ENCODE peak calls at places on chromosomes 13 and 19, in four cellular contexts. One of them, this sample, is unnamed.

GRCh38 chr13:98254541-98254940 is 77.5 kb upstream of the RNF113B start:
- DNase-seq in IMR-90: peak
- DNase-seq in esophagus muscularis mucosa: no peak
- DNase-seq in breast epithelium: no peak
- DNase-seq in this sample: no peak

GRCh38 chr19:53365899-53366493 is 491 bp downstream of the ZNF525 start:
- DNase-seq in IMR-90: no peak
- DNase-seq in esophagus muscularis mucosa: no peak
- DNase-seq in breast epithelium: no peak
- DNase-seq in this sample: peak

GRCh38 chr13:40164137-40164536 is 502.3 kb downstream of the FOXO1 start:
- DNase-seq in IMR-90: no peak
- DNase-seq in esophagus muscularis mucosa: no peak
- DNase-seq in breast epithelium: no peak
- DNase-seq in this sample: no peak

GRCh38 chr13:52806029-52806428 is 42.4 kb downstream of the PCDH8 start:
- DNase-seq in IMR-90: no peak
- DNase-seq in esophagus muscularis mucosa: no peak
- DNase-seq in breast epithelium: no peak
- DNase-seq in this sample: no peak

GRCh38 chr13:102089177-102089576 is 312.7 kb downstream of the FGF14 start:
- DNase-seq in IMR-90: no peak
- DNase-seq in esophagus muscularis mucosa: no peak
- DNase-seq in breast epithelium: no peak
- DNase-seq in this sample: no peak

GRCh38 chr13:103188688-103189326 is 122.6 kb upstream of the SLC10A2 start:
- DNase-seq in IMR-90: no peak
- DNase-seq in esophagus muscularis mucosa: no peak
- DNase-seq in breast epithelium: no peak
- DNase-seq in this sample: no peak

GRCh38 chr19:36060430-36060829 is 5.7 kb downstream of the WDR62 start:
- DNase-seq in IMR-90: peak
- DNase-seq in esophagus muscularis mucosa: no peak
- DNase-seq in breast epithelium: no peak
- DNase-seq in this sample: peak

GRCh38 chr13:112331675-112332074 is 44.5 kb upstream of the SPACA7 start:
- DNase-seq in IMR-90: no peak
- DNase-seq in esophagus muscularis mucosa: no peak
- DNase-seq in breast epithelium: no peak
- DNase-seq in this sample: no peak

GRCh38 chr19:56118666-56119584 is 2.2 kb downstream of the ZNF787 start:
- DNase-seq in IMR-90: no peak
- DNase-seq in esophagus muscularis mucosa: no peak
- DNase-seq in breast epithelium: no peak
- DNase-seq in this sample: no peak

GRCh38 chr19:2334426-2334825 is 5.9 kb downstream of the SPPL2B start:
- DNase-seq in IMR-90: no peak
- DNase-seq in esophagus muscularis mucosa: no peak
- DNase-seq in breast epithelium: no peak
- DNase-seq in this sample: no peak

GRCh38 chr19:50998686-50999085 is 2.7 kb downstream of the KLK8 start:
- DNase-seq in IMR-90: no peak
- DNase-seq in esophagus muscularis mucosa: no peak
- DNase-seq in breast epithelium: no peak
- DNase-seq in this sample: no peak
- TF ChIP-seq POLR2A in IMR-90: no peak
- TF ChIP-seq POLR2A in esophagus muscularis mucosa: no peak
- TF ChIP-seq POLR2A in breast epithelium: no peak
- TF ChIP-seq POLR2A in this sample: no peak

GRCh38 chr19:45677351-45678230 is 9.6 kb downstream of the GIPR start:
- DNase-seq in IMR-90: peak
- DNase-seq in esophagus muscularis mucosa: no peak
- DNase-seq in breast epithelium: peak
- DNase-seq in this sample: peak
- TF ChIP-seq POLR2A in IMR-90: no peak
- TF ChIP-seq POLR2A in esophagus muscularis mucosa: no peak
- TF ChIP-seq POLR2A in breast epithelium: no peak
- TF ChIP-seq POLR2A in this sample: no peak

DNA sequence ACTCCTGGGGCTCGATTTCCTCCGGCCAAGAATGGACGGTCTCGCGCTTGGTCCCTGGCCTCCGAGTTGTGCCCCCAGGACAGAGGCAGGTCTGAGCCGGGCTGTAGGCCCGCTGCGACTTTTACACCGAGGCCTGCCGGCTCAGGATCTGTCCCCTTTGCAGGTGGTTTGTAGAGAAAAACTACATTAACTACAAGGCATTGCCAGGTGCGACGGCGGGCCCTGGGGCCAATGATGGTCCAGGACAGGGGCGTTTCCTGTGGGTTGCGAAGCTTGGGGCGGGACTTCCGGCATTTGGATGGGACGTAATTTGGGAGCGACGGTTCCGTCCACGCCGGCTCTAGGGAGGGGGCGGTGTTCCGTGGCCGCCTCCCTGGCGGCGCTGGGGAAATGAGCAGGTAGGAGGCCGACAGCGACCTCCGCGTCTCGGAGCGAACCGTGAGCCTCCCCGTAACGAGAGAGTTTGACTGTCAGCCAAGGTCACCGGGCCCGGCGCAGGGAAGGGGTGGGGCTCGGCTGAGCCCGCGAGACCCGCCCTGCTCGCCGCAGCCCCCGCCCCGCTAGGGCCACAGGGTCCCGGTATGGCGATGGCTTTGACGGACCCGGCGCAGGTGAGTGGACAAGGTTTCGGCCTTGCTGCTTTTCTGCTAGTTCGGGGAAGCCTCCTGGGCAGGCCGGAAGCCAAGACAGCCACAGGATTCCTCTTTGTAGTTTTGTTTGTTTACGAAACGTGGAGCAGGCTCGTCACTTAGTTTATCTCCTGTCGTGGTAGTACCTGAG is at the start of gene ZNF805:
- DNase-seq in IMR-90: peak
- DNase-seq in esophagus muscularis mucosa: peak
- DNase-seq in breast epithelium: peak
- DNase-seq in this sample: peak
- TF ChIP-seq POLR2A in IMR-90: peak
- TF ChIP-seq POLR2A in esophagus muscularis mucosa: peak
- TF ChIP-seq POLR2A in breast epithelium: peak
- TF ChIP-seq POLR2A in this sample: no peak

GRCh38 chr19:20171285-20171684 is 4.3 kb downstream of the ZNF486 start:
- DNase-seq in IMR-90: no peak
- DNase-seq in esophagus muscularis mucosa: no peak
- DNase-seq in breast epithelium: no peak
- DNase-seq in this sample: no peak

GRCh38 chr19:20162821-20163220 is 4.2 kb upstream of the ZNF486 start:
- DNase-seq in IMR-90: no peak
- DNase-seq in esophagus muscularis mucosa: no peak
- DNase-seq in breast epithelium: no peak
- DNase-seq in this sample: peak

GRCh38 chr19:20165971-20166592 is 932 bp upstream of the ZNF486 start:
- DNase-seq in IMR-90: no peak
- DNase-seq in esophagus muscularis mucosa: no peak
- DNase-seq in breast epithelium: no peak
- DNase-seq in this sample: no peak

GRCh38 chr19:20164456-20164855 is 2.6 kb upstream of the ZNF486 start:
- DNase-seq in IMR-90: no peak
- DNase-seq in esophagus muscularis mucosa: no peak
- DNase-seq in breast epithelium: no peak
- DNase-seq in this sample: no peak

DNA sequence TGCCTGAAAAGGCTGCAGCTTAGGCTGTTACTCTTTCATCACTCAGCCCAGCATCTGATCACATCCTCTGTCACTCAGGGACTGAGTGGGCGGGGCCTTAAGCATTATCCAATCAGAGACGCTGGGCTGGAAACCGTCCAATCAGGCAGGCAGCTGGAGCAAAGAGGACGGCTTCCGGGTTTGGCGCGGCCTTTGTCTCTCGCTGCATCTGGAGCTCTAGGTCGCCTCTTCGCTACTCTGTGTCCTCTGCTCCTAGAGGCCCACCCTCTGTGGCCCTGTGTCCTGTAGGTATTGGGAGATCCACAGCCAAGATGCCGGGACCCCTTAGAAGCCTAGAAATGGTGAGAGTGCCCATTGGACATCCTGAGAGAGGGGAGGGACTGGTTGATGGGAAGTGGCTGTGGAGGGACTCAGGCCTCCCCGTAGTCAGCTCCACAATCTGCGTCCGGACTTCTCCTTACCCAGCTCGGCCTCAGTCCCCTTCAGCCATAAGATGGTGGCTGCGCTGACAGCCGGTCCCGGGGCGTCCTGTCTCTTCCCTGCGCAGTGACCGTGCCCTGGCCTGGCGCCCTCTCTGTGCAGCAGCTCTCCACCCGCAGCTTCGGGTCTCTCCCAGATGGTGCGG is at the start of gene ZNF486:
- DNase-seq in IMR-90: peak
- DNase-seq in esophagus muscularis mucosa: peak
- DNase-seq in breast epithelium: peak
- DNase-seq in this sample: peak
- TF ChIP-seq POLR2A in IMR-90: peak
- TF ChIP-seq POLR2A in esophagus muscularis mucosa: peak
- TF ChIP-seq POLR2A in breast epithelium: no peak
- TF ChIP-seq POLR2A in this sample: no peak

GRCh38 chr19:3670796-3671679 is 29.2 kb downstream of the PIP5K1C start:
- DNase-seq in IMR-90: peak
- DNase-seq in esophagus muscularis mucosa: peak
- DNase-seq in breast epithelium: no peak
- DNase-seq in this sample: no peak
- TF ChIP-seq POLR2A in IMR-90: peak
- TF ChIP-seq POLR2A in esophagus muscularis mucosa: peak
- TF ChIP-seq POLR2A in breast epithelium: no peak
- TF ChIP-seq POLR2A in this sample: no peak

GRCh38 chr19:23392706-23393105 is 2.6 kb downstream of the ZNF91 start:
- DNase-seq in IMR-90: no peak
- DNase-seq in esophagus muscularis mucosa: no peak
- DNase-seq in breast epithelium: no peak
- DNase-seq in this sample: no peak

GRCh38 chr19:23393121-23393520 is 2.1 kb downstream of the ZNF91 start:
- DNase-seq in IMR-90: no peak
- DNase-seq in esophagus muscularis mucosa: no peak
- DNase-seq in breast epithelium: no peak
- DNase-seq in this sample: no peak

GRCh38 chr19:23399443-23399842 is 4.2 kb upstream of the ZNF91 start:
- DNase-seq in IMR-90: no peak
- DNase-seq in esophagus muscularis mucosa: no peak
- DNase-seq in breast epithelium: no peak
- DNase-seq in this sample: no peak

GRCh38 chr19:23391239-23391638 is 4.0 kb downstream of the ZNF91 start:
- DNase-seq in IMR-90: no peak
- DNase-seq in esophagus muscularis mucosa: no peak
- DNase-seq in breast epithelium: no peak
- DNase-seq in this sample: no peak

GRCh38 chr19:23395041-23395721 is at the start of gene ZNF91:
- DNase-seq in IMR-90: peak
- DNase-seq in esophagus muscularis mucosa: peak
- DNase-seq in breast epithelium: peak
- DNase-seq in this sample: peak
- TF ChIP-seq POLR2A in IMR-90: peak
- TF ChIP-seq POLR2A in esophagus muscularis mucosa: peak
- TF ChIP-seq POLR2A in breast epithelium: peak
- TF ChIP-seq POLR2A in this sample: no peak